ENCODE peak calls at places on chromosomes 13 and 19, in six cellular contexts. E is CD8-positive, alpha-beta T cell; G is SK-N-SH; M is cardiac muscle cell; N is fibroblast of lung; C is kidney. R is an unnamed sample. For H3K9me3, the result is how much of the 10 kb centered on the place peaks cover.

GRCh38 chr13:107457686-107458085 is 757.6 kb downstream of the LIG4 start:
- DNase-seq in E (no peak), M (no peak), N (no peak), C (no peak), G (no peak), R (no peak)

GRCh38 chr13:71751074-71751473 is 115.9 kb downstream of the DACH1 start:
- DNase-seq in C (no peak), N (no peak), M (no peak), E (no peak), G (peak), R (no peak)

GRCh38 chr19:34254552-34255432 is at the start of gene GARRE1:
- DNase-seq in C (peak), E (peak), G (peak), N (peak), M (peak), R (peak)

GRCh38 chr13:98972059-98972458 is 5.8 kb downstream of the DOCK9 start:
- DNase-seq in C (no peak), M (no peak), G (no peak), E (no peak), N (no peak), R (no peak)

GRCh38 chr19:30320916-30321315 is 51.3 kb upstream of the ZNF536 start:
- DNase-seq in N (no peak), M (no peak), G (no peak), C (no peak), E (no peak), R (no peak)

GRCh38 chr13:113832631-113833030 is 31.2 kb downstream of the GAS6 start:
- DNase-seq in M (no peak), C (peak), G (no peak), E (no peak), N (no peak), R (no peak)

GRCh38 chr13:33937373-33938087 is 119.6 kb downstream of the RFC3 start:
- DNase-seq in C (no peak), E (no peak), N (peak), M (peak), G (no peak), R (no peak)

GRCh38 chr13:95822303-95822702 is 145.4 kb downstream of the DNAJC3 start:
- DNase-seq in E (no peak), N (no peak), M (no peak), C (no peak), G (no peak), R (no peak)

GRCh38 chr13:27401210-27401609 is 23.2 kb upstream of the GTF3A start:
- DNase-seq in N (no peak), C (no peak), M (no peak), G (no peak), E (no peak), R (no peak)

GRCh38 chr13:69565334-69565733 is 542.3 kb upstream of the ATXN8OS start:
- DNase-seq in C (no peak), M (no peak), E (no peak), G (peak), N (peak), R (no peak)

GRCh38 chr13:45872574-45872973 is 21.0 kb upstream of the SIAH3 start:
- DNase-seq in G (peak), E (no peak), M (peak), N (no peak), C (no peak), R (no peak)

GRCh38 chr13:112931028-112931934 is 37.7 kb upstream of the MCF2L start:
- DNase-seq in C (no peak), M (peak), E (no peak), N (peak), G (peak), R (peak)

GRCh38 chr13:49311816-49312215 is 64.1 kb downstream of the CDADC1 start:
- DNase-seq in C (no peak), E (no peak), G (no peak), M (no peak), N (no peak), R (no peak)

GRCh38 chr13:110946171-110946570 is 31.3 kb upstream of the ANKRD10 start:
- DNase-seq in G (no peak), M (no peak), E (no peak), C (no peak), N (no peak), R (peak)

GRCh38 chr19:35353635-35354034 is 4.6 kb upstream of the FFAR3 start:
- DNase-seq in G (no peak), N (no peak), E (no peak), C (peak), M (no peak), R (no peak)

GRCh38 chr19:49014123-49014869 is 2.6 kb downstream of the LHB start:
- DNase-seq in G (no peak), N (peak), E (no peak), C (no peak), M (no peak), R (peak)

GRCh38 chr13:24107955-24108614 is 52.4 kb upstream of the SPATA13 start:
- DNase-seq in M (no peak), E (no peak), G (no peak), C (no peak), N (peak), R (no peak)

GRCh38 chr19:11203194-11204075 is 6.1 kb upstream of the KANK2 start:
- DNase-seq in M (peak), N (peak), E (peak), C (peak), G (peak), R (peak)

GRCh38 chr19:45999653-46000121 is 4.4 kb downstream of the CCDC61 start:
- DNase-seq in E (no peak), C (no peak), M (no peak), N (peak), G (peak), R (no peak)

GRCh38 chr19:4051175-4052101 is 15.3 kb downstream of the ZBTB7A start:
- DNase-seq in C (no peak), N (peak), M (no peak), G (no peak), E (no peak), R (peak)

GRCh38 chr19:49114630-49115363 is 627 bp downstream of the LIN7B start:
- DNase-seq in C (peak), E (peak), G (peak), M (peak), N (peak), R (peak)

GRCh38 chr19:9528757-9529336 is 9.6 kb downstream of the ZNF426 start:
- DNase-seq in M (no peak), C (no peak), G (no peak), E (no peak), N (peak), R (no peak)

GRCh38 chr13:30607908-30608307 is 9.8 kb upstream of the USPL1 start:
- DNase-seq in N (peak), C (no peak), E (peak), G (no peak), M (no peak), R (no peak)

GRCh38 chr19:12783849-12784393 is 7.4 kb upstream of the JUNB start:
- DNase-seq in M (no peak), G (no peak), C (peak), N (no peak), E (no peak), R (peak)

GRCh38 chr13:42247883-42248282 is 24.1 kb upstream of the AKAP11 start:
- DNase-seq in N (no peak), E (no peak), G (no peak), C (no peak), M (no peak), R (no peak)

GRCh38 chr19:8459520-8460260 is 14.9 kb downstream of the HNRNPM start:
- DNase-seq in G (no peak), C (no peak), M (no peak), E (no peak), N (peak), R (no peak)

GRCh38 chr19:43765109-43765876 is 10.5 kb upstream of the SMG9 start:
- DNase-seq in G (no peak), M (no peak), E (peak), C (peak), N (peak), R (peak)

GRCh38 chr19:2294377-2295335 is 12.7 kb upstream of the PEAK3 start:
- DNase-seq in C (no peak), M (no peak), G (peak), N (peak), E (no peak), R (peak)

GRCh38 chr13:112136095-112136494 is 69.1 kb downstream of the SOX1 start:
- DNase-seq in G (no peak), M (no peak), C (no peak), E (no peak), N (no peak), R (no peak)

GRCh38 chr19:2492870-2493269 is 16.9 kb downstream of the GADD45B start:
- DNase-seq in C (no peak), N (no peak), M (no peak), G (peak), E (no peak), R (peak)

GRCh38 chr19:50679177-50680125 is 30.2 kb downstream of the C19orf81 start:
- DNase-seq in C (peak), M (peak), E (peak), G (peak), N (peak), R (peak)

GRCh38 chr19:33662391-33662790 is 40.6 kb downstream of the CHST8 start:
- DNase-seq in G (no peak), E (no peak), N (no peak), M (no peak), C (no peak), R (no peak)

GRCh38 chr19:39126593-39127187 is 1.1 kb downstream of the PAK4 start:
- DNase-seq in G (no peak), C (no peak), N (peak), E (no peak), M (no peak), R (peak)

GRCh38 chr19:27858981-27859581 is 1353.9 kb downstream of the UQCRFS1 start:
- DNase-seq in G (no peak), M (no peak), E (no peak), N (no peak), C (no peak), R (no peak)

GRCh38 chr19:2782357-2782935 is 627 bp downstream of the SGTA start:
- DNase-seq in G (no peak), C (no peak), M (no peak), N (no peak), E (no peak), R (no peak)

DNA sequence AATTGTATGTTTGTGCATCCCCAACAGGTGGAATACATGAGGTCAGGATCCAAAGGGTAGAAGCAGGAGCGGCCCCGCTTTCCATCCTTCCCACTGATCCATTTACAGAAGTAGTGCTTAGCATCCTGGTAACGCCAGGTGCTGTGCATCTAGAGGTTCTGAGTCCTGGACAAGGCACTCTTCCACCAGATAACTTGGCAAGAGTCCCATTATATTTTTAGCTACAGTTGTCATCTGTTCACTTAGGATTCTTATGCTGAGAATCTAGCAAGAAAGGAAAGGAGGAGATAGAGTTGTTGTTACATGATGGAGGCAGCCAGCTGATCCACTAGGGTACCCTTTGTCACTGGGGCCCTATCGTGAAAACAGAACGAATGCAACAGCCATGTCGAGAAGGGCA is 389.5 kb upstream of the ZNF507 start:
- DNase-seq in N (no peak), E (no peak), M (no peak), G (no peak), C (no peak), R (no peak)
- H3K9me3 ChIP-seq in N (under half), E (under half), M (under half), G (under half), C (under half), R (under half)

GRCh38 chr13:79998386-79998785 is 342.5 kb downstream of the SPRY2 start:
- DNase-seq in G (no peak), E (no peak), M (no peak), C (no peak), N (no peak), R (no peak)
- H3K9me3 ChIP-seq in G (under half), E (under half), M (under half), C (under half), N (under half), R (under half)

GRCh38 chr19:23055946-23056345 is 53.0 kb upstream of the ZNF728 start:
- DNase-seq in C (no peak), G (no peak), M (no peak), E (no peak), N (no peak), R (no peak)

GRCh38 chr19:23049256-23049655 is 46.3 kb upstream of the ZNF728 start:
- DNase-seq in M (no peak), C (no peak), N (no peak), E (no peak), G (no peak), R (no peak)

GRCh38 chr19:23055501-23055900 is 52.5 kb upstream of the ZNF728 start:
- DNase-seq in C (no peak), M (no peak), N (no peak), G (no peak), E (no peak), R (no peak)

GRCh38 chr19:23054456-23054855 is 51.5 kb upstream of the ZNF728 start:
- DNase-seq in C (no peak), M (no peak), N (no peak), E (no peak), G (no peak), R (no peak)

GRCh38 chr19:23052349-23052748 is 49.4 kb upstream of the ZNF728 start:
- DNase-seq in E (no peak), G (no peak), N (no peak), C (no peak), M (no peak), R (no peak)
- H3K9me3 ChIP-seq in E (under half), G (under half), N (under half), C (under half), M (under half), R (under half)

DNA sequence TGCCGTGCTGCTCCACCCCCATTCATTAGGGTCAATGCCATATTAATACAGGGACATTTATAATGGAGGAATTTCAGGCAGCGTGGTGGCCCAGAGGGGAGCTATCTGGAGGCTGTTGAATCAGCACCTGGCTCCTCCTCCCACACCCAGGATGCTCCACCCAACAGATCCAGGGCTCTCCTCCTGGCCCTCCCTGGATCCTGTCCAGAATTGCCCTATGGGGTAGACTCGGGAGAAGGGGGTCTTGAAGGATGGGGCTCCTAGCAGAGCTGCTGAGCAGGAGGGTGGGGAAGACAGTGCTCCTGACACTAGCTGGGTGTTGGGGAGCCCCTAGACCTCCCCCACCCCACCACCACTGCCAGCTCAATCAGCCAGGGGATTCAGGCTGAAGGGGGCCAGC is 5.2 kb upstream of the OR10H5 start:
- DNase-seq in G (no peak), C (no peak), E (no peak), M (no peak), N (no peak), R (peak)
- H3K9me3 ChIP-seq in G (under half), C (under half), E (under half), M (under half), N (under half), R (under half)